ENCODE peak calls at places on chromosome 22, in eight cellular contexts. One of them, this sample, is unnamed.

GRCh38 chr22:44975444-44976262 is 34.2 kb downstream of the PHF21B start:
- ATAC-seq in activated naive CD4-positive, alpha-beta T cell treated with anti-CD3 and anti-CD28 coated beads, Interleukin-2, amount 50 U/mL, for 72 hours: peak; percentile 98
- ATAC-seq in IMR-90: peak; percentile 99
- ATAC-seq in RWPE2: peak; percentile 90
- ATAC-seq in left cardiac atrium: peak; percentile 94
- ATAC-seq in psoas muscle: peak; percentile 42
- ATAC-seq in T-cell: no peak
- ATAC-seq in SK-N-SH treated with all-trans-retinoic acid at 6 μM for 48 hours: peak; percentile 99
- ATAC-seq in this sample: peak; percentile 92

GRCh38 chr22:43171607-43172006 is 15.3 kb downstream of the TTLL12 start:
- ATAC-seq in IMR-90: no peak
- ATAC-seq in T-cell: no peak
- ATAC-seq in SK-N-SH treated with all-trans-retinoic acid at 6 μM for 48 hours: no peak
- ATAC-seq in left cardiac atrium: no peak
- ATAC-seq in RWPE2: no peak
- ATAC-seq in activated naive CD4-positive, alpha-beta T cell treated with anti-CD3 and anti-CD28 coated beads, Interleukin-2, amount 50 U/mL, for 72 hours: no peak
- ATAC-seq in psoas muscle: no peak
- ATAC-seq in this sample: peak; percentile 80

GRCh38 chr22:46631113-46631512 is 10.9 kb downstream of the GRAMD4 start:
- ATAC-seq in SK-N-SH treated with all-trans-retinoic acid at 6 μM for 48 hours: no peak
- ATAC-seq in RWPE2: no peak
- ATAC-seq in T-cell: no peak
- ATAC-seq in IMR-90: no peak
- ATAC-seq in left cardiac atrium: no peak
- ATAC-seq in activated naive CD4-positive, alpha-beta T cell treated with anti-CD3 and anti-CD28 coated beads, Interleukin-2, amount 50 U/mL, for 72 hours: no peak
- ATAC-seq in psoas muscle: no peak
- ATAC-seq in this sample: no peak

GRCh38 chr22:19143967-19144400 is 467 bp downstream of the ESS2 start:
- ATAC-seq in T-cell: no peak
- ATAC-seq in psoas muscle: no peak
- ATAC-seq in RWPE2: no peak
- ATAC-seq in SK-N-SH treated with all-trans-retinoic acid at 6 μM for 48 hours: peak; percentile 24
- ATAC-seq in IMR-90: no peak
- ATAC-seq in left cardiac atrium: no peak
- ATAC-seq in activated naive CD4-positive, alpha-beta T cell treated with anti-CD3 and anti-CD28 coated beads, Interleukin-2, amount 50 U/mL, for 72 hours: peak; percentile 41
- ATAC-seq in this sample: peak; percentile 17

GRCh38 chr22:31957970-31958594 is 13.7 kb downstream of the YWHAH start:
- ATAC-seq in SK-N-SH treated with all-trans-retinoic acid at 6 μM for 48 hours: no peak
- ATAC-seq in activated naive CD4-positive, alpha-beta T cell treated with anti-CD3 and anti-CD28 coated beads, Interleukin-2, amount 50 U/mL, for 72 hours: no peak
- ATAC-seq in left cardiac atrium: no peak
- ATAC-seq in IMR-90: no peak
- ATAC-seq in RWPE2: no peak
- ATAC-seq in psoas muscle: no peak
- ATAC-seq in T-cell: no peak
- ATAC-seq in this sample: no peak

GRCh38 chr22:35631597-35631996 is 14.5 kb upstream of the MB start:
- ATAC-seq in left cardiac atrium: no peak
- ATAC-seq in T-cell: no peak
- ATAC-seq in RWPE2: no peak
- ATAC-seq in psoas muscle: peak; percentile 46
- ATAC-seq in activated naive CD4-positive, alpha-beta T cell treated with anti-CD3 and anti-CD28 coated beads, Interleukin-2, amount 50 U/mL, for 72 hours: no peak
- ATAC-seq in SK-N-SH treated with all-trans-retinoic acid at 6 μM for 48 hours: peak; percentile 46
- ATAC-seq in IMR-90: no peak
- ATAC-seq in this sample: peak; percentile 40

GRCh38 chr22:46500201-46500600 is 37.2 kb downstream of the CELSR1 start:
- ATAC-seq in T-cell: no peak
- ATAC-seq in left cardiac atrium: no peak
- ATAC-seq in SK-N-SH treated with all-trans-retinoic acid at 6 μM for 48 hours: no peak
- ATAC-seq in RWPE2: no peak
- ATAC-seq in IMR-90: no peak
- ATAC-seq in psoas muscle: no peak
- ATAC-seq in activated naive CD4-positive, alpha-beta T cell treated with anti-CD3 and anti-CD28 coated beads, Interleukin-2, amount 50 U/mL, for 72 hours: no peak
- ATAC-seq in this sample: no peak

GRCh38 chr22:49087716-49088660 is 739.7 kb downstream of the BRD1 start:
- ATAC-seq in T-cell: no peak
- ATAC-seq in left cardiac atrium: no peak
- ATAC-seq in SK-N-SH treated with all-trans-retinoic acid at 6 μM for 48 hours: no peak
- ATAC-seq in RWPE2: no peak
- ATAC-seq in psoas muscle: no peak
- ATAC-seq in IMR-90: no peak
- ATAC-seq in activated naive CD4-positive, alpha-beta T cell treated with anti-CD3 and anti-CD28 coated beads, Interleukin-2, amount 50 U/mL, for 72 hours: no peak
- ATAC-seq in this sample: no peak

GRCh38 chr22:33492210-33492651 is 428.0 kb downstream of the LARGE1 start:
- ATAC-seq in IMR-90: peak; percentile 81
- ATAC-seq in left cardiac atrium: no peak
- ATAC-seq in SK-N-SH treated with all-trans-retinoic acid at 6 μM for 48 hours: no peak
- ATAC-seq in psoas muscle: no peak
- ATAC-seq in RWPE2: no peak
- ATAC-seq in T-cell: peak; percentile 23
- ATAC-seq in activated naive CD4-positive, alpha-beta T cell treated with anti-CD3 and anti-CD28 coated beads, Interleukin-2, amount 50 U/mL, for 72 hours: no peak
- ATAC-seq in this sample: no peak

GRCh38 chr22:35637943-35638342 is 10.3 kb upstream of the APOL6 start:
- ATAC-seq in SK-N-SH treated with all-trans-retinoic acid at 6 μM for 48 hours: no peak
- ATAC-seq in activated naive CD4-positive, alpha-beta T cell treated with anti-CD3 and anti-CD28 coated beads, Interleukin-2, amount 50 U/mL, for 72 hours: no peak
- ATAC-seq in RWPE2: no peak
- ATAC-seq in T-cell: no peak
- ATAC-seq in psoas muscle: no peak
- ATAC-seq in left cardiac atrium: peak; percentile 41
- ATAC-seq in IMR-90: peak; percentile 48
- ATAC-seq in this sample: no peak

GRCh38 chr22:17228725-17229126 is 9.5 kb upstream of the ADA2 start:
- ATAC-seq in IMR-90: no peak
- ATAC-seq in left cardiac atrium: no peak
- ATAC-seq in T-cell: no peak
- ATAC-seq in psoas muscle: no peak
- ATAC-seq in RWPE2: no peak
- ATAC-seq in activated naive CD4-positive, alpha-beta T cell treated with anti-CD3 and anti-CD28 coated beads, Interleukin-2, amount 50 U/mL, for 72 hours: no peak
- ATAC-seq in SK-N-SH treated with all-trans-retinoic acid at 6 μM for 48 hours: no peak
- ATAC-seq in this sample: no peak

GRCh38 chr22:29288837-29289236 is 17.6 kb upstream of the GAS2L1 start:
- ATAC-seq in left cardiac atrium: no peak
- ATAC-seq in psoas muscle: no peak
- ATAC-seq in IMR-90: no peak
- ATAC-seq in activated naive CD4-positive, alpha-beta T cell treated with anti-CD3 and anti-CD28 coated beads, Interleukin-2, amount 50 U/mL, for 72 hours: no peak
- ATAC-seq in T-cell: no peak
- ATAC-seq in RWPE2: no peak
- ATAC-seq in SK-N-SH treated with all-trans-retinoic acid at 6 μM for 48 hours: no peak
- ATAC-seq in this sample: no peak

GRCh38 chr22:37032134-37032534 is 12.6 kb downstream of the MPST start:
- ATAC-seq in psoas muscle: no peak
- ATAC-seq in T-cell: no peak
- ATAC-seq in IMR-90: no peak
- ATAC-seq in left cardiac atrium: no peak
- ATAC-seq in SK-N-SH treated with all-trans-retinoic acid at 6 μM for 48 hours: no peak
- ATAC-seq in RWPE2: no peak
- ATAC-seq in activated naive CD4-positive, alpha-beta T cell treated with anti-CD3 and anti-CD28 coated beads, Interleukin-2, amount 50 U/mL, for 72 hours: no peak
- ATAC-seq in this sample: peak; percentile 53

GRCh38 chr22:38481162-38481870 is 13.4 kb downstream of the KDELR3 start:
- ATAC-seq in psoas muscle: no peak
- ATAC-seq in RWPE2: peak; percentile 6
- ATAC-seq in T-cell: no peak
- ATAC-seq in left cardiac atrium: no peak
- ATAC-seq in activated naive CD4-positive, alpha-beta T cell treated with anti-CD3 and anti-CD28 coated beads, Interleukin-2, amount 50 U/mL, for 72 hours: no peak
- ATAC-seq in SK-N-SH treated with all-trans-retinoic acid at 6 μM for 48 hours: no peak
- ATAC-seq in IMR-90: peak; percentile 36
- ATAC-seq in this sample: peak; percentile 15

GRCh38 chr22:24338701-24339451 is 68.2 kb downstream of the SPECC1L start:
- ATAC-seq in psoas muscle: peak; percentile 98
- ATAC-seq in T-cell: no peak
- ATAC-seq in SK-N-SH treated with all-trans-retinoic acid at 6 μM for 48 hours: no peak
- ATAC-seq in left cardiac atrium: peak; percentile 77
- ATAC-seq in IMR-90: peak; percentile 91
- ATAC-seq in activated naive CD4-positive, alpha-beta T cell treated with anti-CD3 and anti-CD28 coated beads, Interleukin-2, amount 50 U/mL, for 72 hours: peak; percentile 78
- ATAC-seq in RWPE2: no peak
- ATAC-seq in this sample: no peak

GRCh38 chr22:23773247-23774113 is 831 bp downstream of the MMP11 start:
- ATAC-seq in psoas muscle: no peak
- ATAC-seq in SK-N-SH treated with all-trans-retinoic acid at 6 μM for 48 hours: no peak
- ATAC-seq in RWPE2: peak; percentile 10
- ATAC-seq in T-cell: no peak
- ATAC-seq in left cardiac atrium: peak; percentile 63
- ATAC-seq in IMR-90: no peak
- ATAC-seq in activated naive CD4-positive, alpha-beta T cell treated with anti-CD3 and anti-CD28 coated beads, Interleukin-2, amount 50 U/mL, for 72 hours: no peak
- ATAC-seq in this sample: peak; percentile 12

GRCh38 chr22:38832005-38832978 is 11.5 kb downstream of the NPTXR start:
- ATAC-seq in T-cell: no peak
- ATAC-seq in activated naive CD4-positive, alpha-beta T cell treated with anti-CD3 and anti-CD28 coated beads, Interleukin-2, amount 50 U/mL, for 72 hours: no peak
- ATAC-seq in psoas muscle: no peak
- ATAC-seq in IMR-90: no peak
- ATAC-seq in left cardiac atrium: no peak
- ATAC-seq in SK-N-SH treated with all-trans-retinoic acid at 6 μM for 48 hours: no peak
- ATAC-seq in RWPE2: no peak
- ATAC-seq in this sample: no peak

GRCh38 chr22:27668828-27669797 is 132.4 kb downstream of the MN1 start:
- ATAC-seq in SK-N-SH treated with all-trans-retinoic acid at 6 μM for 48 hours: peak; percentile 81
- ATAC-seq in IMR-90: peak; percentile 60
- ATAC-seq in RWPE2: peak; percentile 97
- ATAC-seq in activated naive CD4-positive, alpha-beta T cell treated with anti-CD3 and anti-CD28 coated beads, Interleukin-2, amount 50 U/mL, for 72 hours: no peak
- ATAC-seq in psoas muscle: peak; percentile 96
- ATAC-seq in left cardiac atrium: peak; percentile 85
- ATAC-seq in T-cell: no peak
- ATAC-seq in this sample: peak; percentile 80

GRCh38 chr22:25008666-25009065 is 56.1 kb downstream of the KIAA1671 start:
- ATAC-seq in RWPE2: peak; percentile 45
- ATAC-seq in IMR-90: no peak
- ATAC-seq in T-cell: no peak
- ATAC-seq in psoas muscle: peak; percentile 75
- ATAC-seq in left cardiac atrium: peak; percentile 92
- ATAC-seq in activated naive CD4-positive, alpha-beta T cell treated with anti-CD3 and anti-CD28 coated beads, Interleukin-2, amount 50 U/mL, for 72 hours: no peak
- ATAC-seq in SK-N-SH treated with all-trans-retinoic acid at 6 μM for 48 hours: peak; percentile 30
- ATAC-seq in this sample: peak; percentile 71

GRCh38 chr22:19912236-19912999 is 29.2 kb upstream of the COMT start:
- ATAC-seq in RWPE2: peak; percentile 15
- ATAC-seq in T-cell: no peak
- ATAC-seq in IMR-90: no peak
- ATAC-seq in SK-N-SH treated with all-trans-retinoic acid at 6 μM for 48 hours: no peak
- ATAC-seq in psoas muscle: no peak
- ATAC-seq in activated naive CD4-positive, alpha-beta T cell treated with anti-CD3 and anti-CD28 coated beads, Interleukin-2, amount 50 U/mL, for 72 hours: no peak
- ATAC-seq in left cardiac atrium: no peak
- ATAC-seq in this sample: peak; percentile 40

GRCh38 chr22:49536571-49537131 is 291.0 kb downstream of the BRD1 start:
- ATAC-seq in left cardiac atrium: no peak
- ATAC-seq in IMR-90: no peak
- ATAC-seq in RWPE2: no peak
- ATAC-seq in psoas muscle: no peak
- ATAC-seq in activated naive CD4-positive, alpha-beta T cell treated with anti-CD3 and anti-CD28 coated beads, Interleukin-2, amount 50 U/mL, for 72 hours: no peak
- ATAC-seq in T-cell: no peak
- ATAC-seq in SK-N-SH treated with all-trans-retinoic acid at 6 μM for 48 hours: no peak
- ATAC-seq in this sample: no peak

GRCh38 chr22:22882033-22882717 is 5.4 kb upstream of the IGLL5 start:
- ATAC-seq in psoas muscle: no peak
- ATAC-seq in left cardiac atrium: peak; percentile 51
- ATAC-seq in activated naive CD4-positive, alpha-beta T cell treated with anti-CD3 and anti-CD28 coated beads, Interleukin-2, amount 50 U/mL, for 72 hours: no peak
- ATAC-seq in SK-N-SH treated with all-trans-retinoic acid at 6 μM for 48 hours: no peak
- ATAC-seq in IMR-90: no peak
- ATAC-seq in T-cell: no peak
- ATAC-seq in RWPE2: peak; percentile 43
- ATAC-seq in this sample: peak; percentile 70

GRCh38 chr22:18133452-18133851 is 16.5 kb upstream of the USP18 start:
- ATAC-seq in IMR-90: no peak
- ATAC-seq in left cardiac atrium: peak; percentile 85
- ATAC-seq in SK-N-SH treated with all-trans-retinoic acid at 6 μM for 48 hours: no peak
- ATAC-seq in T-cell: no peak
- ATAC-seq in RWPE2: no peak
- ATAC-seq in activated naive CD4-positive, alpha-beta T cell treated with anti-CD3 and anti-CD28 coated beads, Interleukin-2, amount 50 U/mL, for 72 hours: no peak
- ATAC-seq in psoas muscle: peak; percentile 39
- ATAC-seq in this sample: no peak

GRCh38 chr22:17896552-17896951 is 122.3 kb upstream of the BID start:
- ATAC-seq in RWPE2: peak; percentile 23
- ATAC-seq in activated naive CD4-positive, alpha-beta T cell treated with anti-CD3 and anti-CD28 coated beads, Interleukin-2, amount 50 U/mL, for 72 hours: no peak
- ATAC-seq in IMR-90: peak; percentile 54
- ATAC-seq in psoas muscle: peak; percentile 95
- ATAC-seq in left cardiac atrium: peak; percentile 64
- ATAC-seq in T-cell: no peak
- ATAC-seq in SK-N-SH treated with all-trans-retinoic acid at 6 μM for 48 hours: peak; percentile 61
- ATAC-seq in this sample: peak; percentile 22

GRCh38 chr22:25419247-25420113 is 145.0 kb upstream of the GRK3 start:
- ATAC-seq in psoas muscle: peak; percentile 33
- ATAC-seq in SK-N-SH treated with all-trans-retinoic acid at 6 μM for 48 hours: peak; percentile 67
- ATAC-seq in T-cell: peak; percentile 27
- ATAC-seq in activated naive CD4-positive, alpha-beta T cell treated with anti-CD3 and anti-CD28 coated beads, Interleukin-2, amount 50 U/mL, for 72 hours: peak; percentile 13
- ATAC-seq in left cardiac atrium: peak; percentile 58
- ATAC-seq in RWPE2: no peak
- ATAC-seq in IMR-90: peak; percentile 79
- ATAC-seq in this sample: no peak

GRCh38 chr22:37212174-37212906 is at the start of gene SSTR3:
- ATAC-seq in activated naive CD4-positive, alpha-beta T cell treated with anti-CD3 and anti-CD28 coated beads, Interleukin-2, amount 50 U/mL, for 72 hours: no peak
- ATAC-seq in left cardiac atrium: peak; percentile 84
- ATAC-seq in RWPE2: peak; percentile 51
- ATAC-seq in IMR-90: peak; percentile 77
- ATAC-seq in SK-N-SH treated with all-trans-retinoic acid at 6 μM for 48 hours: peak; percentile 70
- ATAC-seq in psoas muscle: no peak
- ATAC-seq in T-cell: no peak
- ATAC-seq in this sample: no peak

GRCh38 chr22:29116397-29117123 is 43.7 kb downstream of the KREMEN1 start:
- ATAC-seq in psoas muscle: no peak
- ATAC-seq in SK-N-SH treated with all-trans-retinoic acid at 6 μM for 48 hours: no peak
- ATAC-seq in T-cell: no peak
- ATAC-seq in activated naive CD4-positive, alpha-beta T cell treated with anti-CD3 and anti-CD28 coated beads, Interleukin-2, amount 50 U/mL, for 72 hours: no peak
- ATAC-seq in left cardiac atrium: no peak
- ATAC-seq in RWPE2: no peak
- ATAC-seq in IMR-90: peak; percentile 84
- ATAC-seq in this sample: no peak

GRCh38 chr22:24140357-24140756 is 40.9 kb upstream of the SUSD2 start:
- ATAC-seq in left cardiac atrium: no peak
- ATAC-seq in psoas muscle: no peak
- ATAC-seq in IMR-90: peak; percentile 19
- ATAC-seq in RWPE2: no peak
- ATAC-seq in SK-N-SH treated with all-trans-retinoic acid at 6 μM for 48 hours: no peak
- ATAC-seq in activated naive CD4-positive, alpha-beta T cell treated with anti-CD3 and anti-CD28 coated beads, Interleukin-2, amount 50 U/mL, for 72 hours: no peak
- ATAC-seq in T-cell: no peak
- ATAC-seq in this sample: no peak

GRCh38 chr22:27537481-27537891 is 264.1 kb downstream of the MN1 start:
- ATAC-seq in activated naive CD4-positive, alpha-beta T cell treated with anti-CD3 and anti-CD28 coated beads, Interleukin-2, amount 50 U/mL, for 72 hours: no peak
- ATAC-seq in SK-N-SH treated with all-trans-retinoic acid at 6 μM for 48 hours: no peak
- ATAC-seq in IMR-90: no peak
- ATAC-seq in RWPE2: no peak
- ATAC-seq in T-cell: no peak
- ATAC-seq in left cardiac atrium: peak; percentile 77
- ATAC-seq in psoas muscle: no peak
- ATAC-seq in this sample: no peak

GRCh38 chr22:36164621-36165020 is 4.1 kb upstream of the APOL3 start:
- ATAC-seq in psoas muscle: no peak
- ATAC-seq in RWPE2: no peak
- ATAC-seq in left cardiac atrium: no peak
- ATAC-seq in activated naive CD4-positive, alpha-beta T cell treated with anti-CD3 and anti-CD28 coated beads, Interleukin-2, amount 50 U/mL, for 72 hours: no peak
- ATAC-seq in IMR-90: no peak
- ATAC-seq in T-cell: no peak
- ATAC-seq in SK-N-SH treated with all-trans-retinoic acid at 6 μM for 48 hours: no peak
- ATAC-seq in this sample: no peak

GRCh38 chr22:22714600-22715361 is 70.4 kb downstream of the GGTLC2 start:
- ATAC-seq in IMR-90: no peak
- ATAC-seq in psoas muscle: no peak
- ATAC-seq in SK-N-SH treated with all-trans-retinoic acid at 6 μM for 48 hours: no peak
- ATAC-seq in T-cell: no peak
- ATAC-seq in RWPE2: no peak
- ATAC-seq in left cardiac atrium: peak; percentile 53
- ATAC-seq in activated naive CD4-positive, alpha-beta T cell treated with anti-CD3 and anti-CD28 coated beads, Interleukin-2, amount 50 U/mL, for 72 hours: no peak
- ATAC-seq in this sample: no peak

GRCh38 chr22:41619979-41620645 is 731 bp downstream of the DESI1 start:
- ATAC-seq in RWPE2: peak; percentile 56
- ATAC-seq in activated naive CD4-positive, alpha-beta T cell treated with anti-CD3 and anti-CD28 coated beads, Interleukin-2, amount 50 U/mL, for 72 hours: peak; percentile 22
- ATAC-seq in SK-N-SH treated with all-trans-retinoic acid at 6 μM for 48 hours: peak; percentile 49
- ATAC-seq in psoas muscle: peak; percentile 28
- ATAC-seq in left cardiac atrium: peak; percentile 23
- ATAC-seq in IMR-90: peak; percentile 2
- ATAC-seq in T-cell: no peak
- ATAC-seq in this sample: peak; percentile 30

GRCh38 chr22:39574779-39575551 is 4.4 kb downstream of the CACNA1I start:
- ATAC-seq in IMR-90: peak; percentile 98
- ATAC-seq in RWPE2: peak; percentile 92
- ATAC-seq in psoas muscle: no peak
- ATAC-seq in T-cell: no peak
- ATAC-seq in left cardiac atrium: no peak
- ATAC-seq in SK-N-SH treated with all-trans-retinoic acid at 6 μM for 48 hours: peak; percentile 88
- ATAC-seq in activated naive CD4-positive, alpha-beta T cell treated with anti-CD3 and anti-CD28 coated beads, Interleukin-2, amount 50 U/mL, for 72 hours: no peak
- ATAC-seq in this sample: peak; percentile 49

GRCh38 chr22:28375761-28376534 is 303.7 kb downstream of the TTC28 start:
- ATAC-seq in activated naive CD4-positive, alpha-beta T cell treated with anti-CD3 and anti-CD28 coated beads, Interleukin-2, amount 50 U/mL, for 72 hours: no peak
- ATAC-seq in SK-N-SH treated with all-trans-retinoic acid at 6 μM for 48 hours: no peak
- ATAC-seq in psoas muscle: no peak
- ATAC-seq in RWPE2: no peak
- ATAC-seq in T-cell: no peak
- ATAC-seq in IMR-90: peak; percentile 35
- ATAC-seq in left cardiac atrium: peak; percentile 53
- ATAC-seq in this sample: peak; percentile 72

This sample was measured in esophagus mucosa.